ENCODE peak calls at places on chromosome 3, in nine cellular contexts. S is T1000; E is NCI-H2081; R is central memory CD4-positive, alpha-beta T cell; V is caudate nucleus; G is activated naive CD4-positive, alpha-beta T cell treated with Interleukin-2 at 50 U/mL for 16 hours; W is AG08396; O is activated CD8-positive, alpha-beta memory T cell treated with anti-CD3 and anti-CD28 coated beads for 24 hours; J is stimulated activated CD4-positive, alpha-beta T cell treated with anti-CD3 and anti-CD28 coated beads, TNF-alpha, amount 100 ng/mL, for 48 hours. H is an unnamed sample.

GRCh38 chr3:106809633-106810460 is 567.4 kb upstream of the CCDC54 start:
- DNase-seq in S (no peak), E (no peak), R (no peak), V (no peak), G (no peak), W (no peak), O (no peak), J (no peak), H (no peak)

GRCh38 chr3:126573492-126574117 is 14.9 kb upstream of the C3orf22 start:
- DNase-seq in S (no peak), E (no peak), R (no peak), V (no peak), G (no peak), W (no peak), O (no peak), J (no peak), H (no peak)

GRCh38 chr3:170506556-170506955 is 79.3 kb downstream of the SLC7A14 start:
- DNase-seq in S (no peak), E (peak; percentile 25), R (no peak), V (no peak), G (no peak), W (peak; percentile 42), O (no peak), J (no peak), H (no peak)

GRCh38 chr3:30302027-30302426 is 304.4 kb upstream of the TGFBR2 start:
- DNase-seq in S (no peak), E (no peak), R (no peak), V (no peak), G (no peak), W (no peak), O (no peak), J (no peak), H (no peak)

GRCh38 chr3:24305795-24306467 is 188.7 kb downstream of the THRB start:
- DNase-seq in S (no peak), E (peak; percentile 42), R (no peak), V (no peak), G (no peak), W (no peak), O (no peak), J (no peak), H (no peak)

GRCh38 chr3:7999363-7999762 is 502.3 kb upstream of the LMCD1 start:
- DNase-seq in S (no peak), E (peak; percentile 72), R (no peak), V (no peak), G (no peak), W (no peak), O (no peak), J (no peak), H (no peak)

GRCh38 chr3:53672987-53673386 is 173.2 kb downstream of the CHDH start:
- DNase-seq in S (no peak), E (no peak), R (no peak), V (no peak), G (no peak), W (no peak), O (no peak), J (no peak), H (no peak)

GRCh38 chr3:120855665-120856437 is 52.2 kb upstream of the STXBP5L start:
- DNase-seq in S (peak; percentile 61), E (no peak), R (no peak), V (no peak), G (no peak), W (peak; percentile 76), O (no peak), J (no peak), H (no peak)

GRCh38 chr3:114878119-114878839 is 268.8 kb downstream of the ZBTB20 start:
- DNase-seq in S (no peak), E (peak; percentile 17), R (no peak), V (no peak), G (no peak), W (no peak), O (no peak), J (no peak), H (no peak)